ENCODE peak calls at places on chromosome 19, in eight cellular contexts. R is psoas muscle, M is osteoblast, F is activated B cell treated with CpG ODN at 0.5 μM for 24 hours, Q is K562, V is Calu3, X is BE2C, C is A549. D is an unnamed sample.

GRCh38 chr19:41746593-41747227 is 8.6 kb upstream of the CEACAM6 start:
- DNase-seq in R (no peak), M (peak), F (no peak), Q (peak), V (peak), X (peak), C (peak), D (peak)

GRCh38 chr19:16372065-16372915 is 47.7 kb downstream of the KLF2 start:
- DNase-seq in R (no peak), M (no peak), F (no peak), Q (no peak), V (no peak), X (no peak), C (no peak), D (no peak)

GRCh38 chr19:5623397-5624153 is 692 bp downstream of the SAFB start:
- DNase-seq in R (peak), M (peak), F (no peak), Q (peak), V (no peak), X (no peak), C (no peak), D (no peak)

GRCh38 chr19:10508707-10509106 is 5.6 kb upstream of the KEAP1 start:
- DNase-seq in R (no peak), M (peak), F (no peak), Q (no peak), V (no peak), X (no peak), C (no peak), D (no peak)

GRCh38 chr19:40687525-40688016 is 2.9 kb downstream of the NUMBL start:
- DNase-seq in R (peak), M (peak), F (peak), Q (peak), V (no peak), X (no peak), C (no peak), D (no peak)

GRCh38 chr19:40605201-40605971 is 4.2 kb downstream of the LTBP4 start:
- DNase-seq in R (peak), M (peak), F (peak), Q (peak), V (peak), X (peak), C (peak), D (peak)

GRCh38 chr19:35459414-35460082 is 11.5 kb downstream of the FFAR2 start:
- DNase-seq in R (peak), M (no peak), F (no peak), Q (peak), V (peak), X (no peak), C (no peak), D (no peak)

GRCh38 chr19:6113616-6114188 is 3.4 kb upstream of the RFX2 start:
- DNase-seq in R (no peak), M (peak), F (no peak), Q (no peak), V (no peak), X (no peak), C (no peak), D (no peak)

GRCh38 chr19:51075998-51076397 is 6.7 kb downstream of the KLK14 start:
- DNase-seq in R (no peak), M (no peak), F (no peak), Q (no peak), V (no peak), X (no peak), C (no peak), D (no peak)

GRCh38 chr19:42433503-42434260 is 6.5 kb upstream of the LIPE start:
- DNase-seq in R (peak), M (no peak), F (no peak), Q (peak), V (peak), X (peak), C (peak), D (no peak)

GRCh38 chr19:41708481-41708880 is at the start of gene CEACAM5:
- DNase-seq in R (no peak), M (no peak), F (no peak), Q (no peak), V (no peak), X (no peak), C (no peak), D (no peak)

GRCh38 chr19:18294467-18294864 is 13.0 kb upstream of the JUND start:
- DNase-seq in R (peak), M (peak), F (peak), Q (peak), V (no peak), X (peak), C (no peak), D (peak)

GRCh38 chr19:46958542-46958941 is 61.1 kb upstream of the NPAS1 start:
- DNase-seq in R (no peak), M (no peak), F (no peak), Q (no peak), V (no peak), X (no peak), C (no peak), D (no peak)

GRCh38 chr19:18461471-18461870 is 23.5 kb upstream of the ISYNA1 start:
- DNase-seq in R (no peak), M (peak), F (no peak), Q (no peak), V (no peak), X (no peak), C (no peak), D (no peak)

GRCh38 chr19:33719366-33720154 is 77.1 kb upstream of the KCTD15 start:
- DNase-seq in R (no peak), M (peak), F (no peak), Q (no peak), V (no peak), X (no peak), C (no peak), D (no peak)

GRCh38 chr19:47035127-47035494 is 13.3 kb downstream of the TMEM160 start:
- DNase-seq in R (no peak), M (peak), F (no peak), Q (peak), V (no peak), X (no peak), C (no peak), D (no peak)

GRCh38 chr19:36111200-36111539 is 227 bp downstream of the OVOL3 start:
- DNase-seq in R (no peak), M (no peak), F (no peak), Q (no peak), V (no peak), X (no peak), C (no peak), D (no peak)

GRCh38 chr19:49749055-49749716 is 13.9 kb downstream of the TSKS start:
- DNase-seq in R (no peak), M (peak), F (no peak), Q (no peak), V (no peak), X (no peak), C (peak), D (no peak)

GRCh38 chr19:4453232-4454179 is 4.1 kb downstream of the UBXN6 start:
- DNase-seq in R (no peak), M (peak), F (no peak), Q (no peak), V (no peak), X (no peak), C (no peak), D (no peak)

GRCh38 chr19:17830567-17831418 is 9.5 kb upstream of the INSL3 start:
- DNase-seq in R (peak), M (peak), F (no peak), Q (peak), V (no peak), X (peak), C (peak), D (peak)

GRCh38 chr19:42233638-42234292 is 8.6 kb downstream of the GSK3A start:
- DNase-seq in R (no peak), M (peak), F (no peak), Q (no peak), V (no peak), X (no peak), C (no peak), D (no peak)

GRCh38 chr19:50497030-50497420 is 14.0 kb downstream of the JOSD2 start:
- DNase-seq in R (peak), M (no peak), F (no peak), Q (no peak), V (no peak), X (no peak), C (no peak), D (no peak)

GRCh38 chr19:31255863-31256600 is 93.2 kb downstream of the TSHZ3 start:
- DNase-seq in R (no peak), M (peak), F (no peak), Q (no peak), V (no peak), X (no peak), C (no peak), D (no peak)

GRCh38 chr19:34332027-34332786 is 32.8 kb upstream of the GPI start:
- DNase-seq in R (no peak), M (no peak), F (no peak), Q (no peak), V (no peak), X (no peak), C (no peak), D (no peak)

GRCh38 chr19:15564534-15565168 is 50.4 kb upstream of the CYP4F8 start:
- DNase-seq in R (no peak), M (no peak), F (no peak), Q (no peak), V (no peak), X (no peak), C (no peak), D (no peak)

GRCh38 chr19:40584007-40584406 is 7.3 kb downstream of the SHKBP1 start:
- DNase-seq in R (no peak), M (peak), F (no peak), Q (no peak), V (no peak), X (no peak), C (no peak), D (no peak)

GRCh38 chr19:41323430-41324125 is 13.6 kb downstream of the CCDC97 start:
- DNase-seq in R (peak), M (peak), F (no peak), Q (peak), V (peak), X (peak), C (peak), D (peak)

GRCh38 chr19:40567040-40567749 is 9.5 kb upstream of the SHKBP1 start:
- DNase-seq in R (no peak), M (peak), F (no peak), Q (peak), V (no peak), X (no peak), C (no peak), D (no peak)

GRCh38 chr19:23436944-23437343 is 41.7 kb upstream of the ZNF91 start:
- DNase-seq in R (no peak), M (no peak), F (no peak), Q (peak), V (no peak), X (peak), C (peak), D (no peak)
- TF ChIP-seq CTCF in R (peak), M (no peak), F (no peak), Q (no peak), V (peak), X (peak), C (no peak), D (no peak)

DNA sequence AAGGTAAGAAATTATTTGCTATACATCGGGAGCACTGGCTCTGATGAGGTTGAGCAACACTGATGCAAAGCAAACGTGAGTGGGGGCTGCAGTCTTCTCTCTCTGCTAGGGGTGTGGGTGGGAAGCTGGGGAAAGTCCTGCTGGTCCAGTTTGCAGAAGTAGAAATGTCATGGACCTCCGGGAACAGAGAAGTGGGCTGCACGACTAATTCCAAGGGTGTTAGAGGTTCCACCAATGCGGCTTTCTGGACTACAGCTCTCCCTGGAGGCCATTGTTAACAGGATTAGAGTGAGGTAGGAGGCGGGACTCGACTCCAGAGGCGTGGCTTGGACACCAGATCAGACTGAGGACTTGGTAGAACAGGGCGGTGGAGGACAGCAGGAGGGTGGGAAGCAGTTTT is 5.7 kb upstream of the FBXO27 start:
- DNase-seq in R (no peak), M (peak), F (no peak), Q (peak), V (peak), X (peak), C (peak), D (peak)
- TF ChIP-seq CTCF in R (no peak), M (peak), F (no peak), Q (peak), V (no peak), X (no peak), C (peak), D (peak)

GRCh38 chr19:23287620-23288019 is 37.4 kb upstream of the ZNF724 start:
- DNase-seq in R (no peak), M (no peak), F (no peak), Q (no peak), V (no peak), X (no peak), C (no peak), D (no peak)

GRCh38 chr19:23281663-23282276 is 31.6 kb upstream of the ZNF724 start:
- DNase-seq in R (no peak), M (no peak), F (no peak), Q (no peak), V (no peak), X (no peak), C (no peak), D (no peak)

GRCh38 chr19:23285948-23286347 is 35.8 kb upstream of the ZNF724 start:
- DNase-seq in R (no peak), M (no peak), F (no peak), Q (no peak), V (no peak), X (no peak), C (no peak), D (no peak)

GRCh38 chr19:23283925-23284324 is 33.7 kb upstream of the ZNF724 start:
- DNase-seq in R (peak), M (no peak), F (peak), Q (peak), V (peak), X (peak), C (no peak), D (no peak)

GRCh38 chr19:23286477-23286876 is 36.3 kb upstream of the ZNF724 start:
- DNase-seq in R (no peak), M (no peak), F (no peak), Q (no peak), V (no peak), X (peak), C (no peak), D (no peak)
- TF ChIP-seq CTCF in R (no peak), M (no peak), F (no peak), Q (no peak), V (no peak), X (peak), C (no peak), D (no peak)

DNA sequence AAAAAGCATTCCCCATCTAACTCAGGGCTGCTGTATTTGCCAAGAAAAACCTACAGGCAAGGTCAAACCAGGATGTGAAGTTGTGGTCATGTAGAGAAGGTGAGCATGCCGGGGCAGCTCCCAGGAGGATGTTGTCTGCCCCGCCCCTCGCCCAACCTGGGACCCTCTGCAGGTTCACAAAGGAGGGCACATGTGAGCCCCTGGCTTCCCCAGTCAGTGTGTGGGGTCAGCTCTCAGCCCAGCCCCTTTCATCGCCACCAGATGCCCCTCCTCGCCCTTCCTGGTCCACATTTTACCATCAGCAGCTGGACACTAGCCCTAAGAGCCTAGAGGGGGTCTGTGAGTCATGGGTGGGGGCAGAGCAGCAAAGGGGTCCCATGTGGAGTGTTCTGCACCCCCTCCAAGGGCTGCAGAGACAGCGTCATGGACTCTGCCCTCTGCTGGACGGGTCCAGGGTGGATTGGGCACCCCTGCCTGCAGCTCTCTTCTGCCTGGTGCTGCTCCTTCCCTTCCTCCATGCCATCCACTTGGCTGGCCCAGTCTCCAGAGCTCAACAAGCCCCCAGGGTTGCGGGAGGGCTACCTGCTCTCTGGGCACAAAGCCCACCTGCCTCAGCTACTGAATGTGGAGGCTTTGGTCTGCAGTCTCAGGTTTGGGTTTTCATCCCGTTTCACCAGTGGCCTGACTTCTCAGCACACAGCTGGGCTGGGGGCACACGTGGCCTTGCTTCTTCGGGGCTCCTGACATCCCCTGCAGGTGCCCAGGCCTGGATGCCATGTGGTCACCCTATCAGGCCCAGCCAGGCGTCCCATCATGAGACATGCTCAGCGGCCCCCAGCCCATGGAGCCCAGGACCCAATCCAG is 3.7 kb downstream of the PLEKHF1 start:
- DNase-seq in R (no peak), M (peak), F (no peak), Q (no peak), V (no peak), X (no peak), C (no peak), D (no peak)
- TF ChIP-seq CTCF in R (peak), M (peak), F (no peak), Q (peak), V (no peak), X (peak), C (peak), D (no peak)

DNA sequence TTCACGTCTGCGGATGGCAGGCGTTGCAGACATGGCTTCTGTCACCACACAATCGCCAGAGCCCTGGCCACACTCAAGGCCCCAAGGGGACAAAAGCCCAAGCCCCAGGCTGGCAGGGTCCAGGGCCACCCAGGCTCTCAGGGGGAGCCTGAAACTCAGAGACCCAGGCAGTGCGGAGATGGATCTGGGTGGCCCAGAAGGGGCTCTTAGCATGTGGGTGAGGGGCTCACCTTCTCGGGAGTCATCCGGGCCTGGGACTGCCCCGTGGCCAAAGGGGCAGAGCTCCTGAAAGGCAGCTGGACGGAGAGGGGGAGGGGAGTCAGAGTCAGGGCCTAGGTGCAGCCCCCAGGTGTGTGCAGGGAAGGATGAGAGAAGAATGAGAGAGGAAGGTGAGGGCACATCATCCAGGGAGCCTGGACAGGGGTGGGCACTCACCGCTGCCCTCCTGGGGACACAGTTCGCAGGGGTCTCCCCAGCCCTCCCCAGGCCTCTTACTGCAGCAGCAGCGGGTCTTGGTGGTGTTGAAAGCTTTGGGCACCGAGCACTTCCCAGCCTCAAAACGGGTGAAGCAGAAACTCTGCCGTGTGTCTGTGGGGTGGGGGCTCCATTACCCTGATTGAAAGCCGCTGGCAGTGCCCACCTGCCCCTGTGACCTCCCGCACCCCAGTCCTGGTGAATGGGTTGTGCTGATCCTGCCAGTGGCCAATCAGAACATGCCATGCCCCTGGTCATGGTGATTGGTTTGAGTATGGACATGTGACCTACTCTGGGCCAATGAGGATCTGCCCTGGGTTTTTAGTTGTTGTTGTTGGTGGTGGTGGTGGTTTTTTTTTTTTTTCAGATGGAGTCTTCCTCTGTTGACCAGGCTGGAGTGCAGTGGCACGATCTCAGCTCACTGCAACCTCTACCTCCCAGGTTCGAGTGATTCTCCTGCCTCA is 37.4 kb downstream of the CCL25 start:
- DNase-seq in R (no peak), M (no peak), F (no peak), Q (no peak), V (no peak), X (no peak), C (no peak), D (no peak)
- TF ChIP-seq CTCF in R (no peak), M (no peak), F (no peak), Q (no peak), V (no peak), X (no peak), C (no peak), D (no peak)

DNA sequence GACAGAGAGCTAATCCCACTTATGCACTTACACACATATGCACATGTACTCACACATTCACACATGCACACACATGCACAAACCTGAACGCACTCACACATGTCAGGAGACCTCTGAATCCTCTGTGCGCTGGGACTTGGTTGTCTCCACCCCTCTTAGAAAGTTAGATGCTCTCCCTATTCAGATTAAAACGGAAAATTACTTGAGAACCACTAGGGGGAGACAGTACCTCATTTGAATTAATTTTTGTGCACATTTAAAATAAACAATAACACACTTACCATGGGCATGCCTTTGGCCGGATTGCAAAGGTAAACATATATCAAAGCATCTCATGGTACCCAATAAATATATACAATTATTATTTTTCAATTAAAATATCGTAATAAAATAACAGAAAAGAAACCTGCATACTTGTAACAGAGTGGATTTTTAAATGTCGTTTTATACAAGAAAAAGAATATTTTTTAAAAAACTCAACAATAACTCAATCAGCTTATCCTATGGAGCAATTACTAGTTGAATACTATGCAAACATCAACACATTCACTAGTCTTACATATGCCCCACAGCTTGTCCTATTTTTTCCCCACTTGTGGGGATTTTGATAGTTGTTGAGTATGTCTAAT is 9.5 kb upstream of the LILRB4 start:
- DNase-seq in R (no peak), M (peak), F (no peak), Q (peak), V (no peak), X (no peak), C (peak), D (peak)
- TF ChIP-seq CTCF in R (peak), M (peak), F (peak), Q (peak), V (peak), X (peak), C (peak), D (peak)

DNA sequence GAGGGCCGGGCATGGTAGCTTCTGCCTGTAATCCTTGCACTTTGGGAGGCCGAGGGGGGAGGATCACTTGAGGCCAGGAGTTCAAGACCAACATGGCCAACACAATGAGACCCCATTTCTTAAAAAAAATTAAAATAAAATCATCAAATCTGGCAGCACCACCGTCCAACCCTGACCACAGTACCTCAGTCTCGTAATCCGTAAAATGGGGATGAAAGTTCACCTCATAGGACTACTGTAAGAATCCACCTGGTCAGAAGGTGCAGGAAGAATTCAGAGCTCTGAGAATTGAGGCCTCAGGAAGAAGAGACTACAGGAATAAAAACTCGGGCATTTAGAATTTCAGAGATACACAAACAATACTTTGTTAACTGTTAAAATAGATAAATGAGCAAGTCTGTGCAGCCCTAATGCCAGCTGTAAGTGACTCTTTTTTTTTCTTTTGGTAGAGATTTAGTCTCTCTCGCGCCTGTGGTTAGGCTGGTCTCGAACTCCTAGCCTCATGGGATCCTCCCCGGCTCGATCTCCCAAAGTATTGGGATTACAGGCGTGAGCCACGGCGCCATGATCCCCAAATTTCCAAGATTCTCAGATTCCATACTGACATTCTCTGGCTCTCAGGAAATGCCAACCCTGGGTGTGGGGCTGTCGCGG is 2.9 kb downstream of the PPP1R13L start:
- DNase-seq in R (no peak), M (no peak), F (no peak), Q (no peak), V (no peak), X (no peak), C (no peak), D (no peak)
- TF ChIP-seq CTCF in R (no peak), M (no peak), F (no peak), Q (no peak), V (peak), X (no peak), C (no peak), D (no peak)